ENCODE peak calls at places on chromosomes 1 and 21, in nine cellular contexts. K is pancreas, U is psoas muscle, J is astrocyte of the cerebellum, S is fibroblast of the aortic adventitia, G is foreskin fibroblast, Z is cardiac fibroblast, F is mucosa of descending colon, N is lower lobe of right lung. A is an unnamed sample.

GRCh38 chr1:180252638-180253536 is 22.8 kb downstream of the LHX4 start:
- DNase-seq in K (peak; percentile 88), U (peak; percentile 66), J (peak; percentile 8), S (peak; percentile 64), G (peak; percentile 71), Z (peak; percentile 82), F (peak; percentile 88), N (peak; percentile 83), A (peak; percentile 65)

GRCh38 chr1:110880708-110881374 is 7.9 kb downstream of the CD53 start:
- DNase-seq in K (no peak), U (no peak), J (no peak), S (no peak), G (no peak), Z (no peak), F (no peak), N (no peak), A (no peak)

GRCh38 chr1:158972841-158973240 is 36.9 kb upstream of the IFI16 start:
- DNase-seq in K (no peak), U (no peak), J (no peak), S (peak; percentile 2), G (no peak), Z (peak; percentile 20), F (no peak), N (no peak), A (peak; percentile 1)

GRCh38 chr1:197782719-197783328 is 7.5 kb upstream of the DENND1B start:
- DNase-seq in K (no peak), U (no peak), J (no peak), S (no peak), G (peak; percentile 26), Z (peak; percentile 10), F (peak; percentile 47), N (no peak), A (no peak)

GRCh38 chr1:204503122-204503912 is 8.7 kb upstream of the PIK3C2B start:
- DNase-seq in K (no peak), U (no peak), J (peak; percentile 72), S (peak; percentile 90), G (peak; percentile 82), Z (peak; percentile 86), F (peak; percentile 81), N (no peak), A (peak; percentile 74)

GRCh38 chr1:239717097-239718051 is 331.0 kb downstream of the CHRM3 start:
- DNase-seq in K (no peak), U (no peak), J (no peak), S (no peak), G (no peak), Z (no peak), F (peak; percentile 28), N (no peak), A (no peak)

GRCh38 chr1:13820055-13820454 is 120.1 kb downstream of the PRDM2 start:
- DNase-seq in K (no peak), U (no peak), J (no peak), S (no peak), G (no peak), Z (no peak), F (no peak), N (no peak), A (no peak)

GRCh38 chr1:1109743-1110142 is 6.1 kb downstream of the C1orf159 start:
- DNase-seq in K (peak; percentile 37), U (no peak), J (no peak), S (no peak), G (no peak), Z (no peak), F (peak; percentile 90), N (peak; percentile 36), A (no peak)

GRCh38 chr1:228802386-228803221 is 67.3 kb downstream of the RHOU start:
- DNase-seq in K (no peak), U (no peak), J (no peak), S (peak; percentile 78), G (peak; percentile 45), Z (no peak), F (no peak), N (no peak), A (peak; percentile 23)

GRCh38 chr1:16717174-16718108 is 22.9 kb upstream of the RNU1-4 start:
- DNase-seq in K (peak; percentile 63), U (peak; percentile 16), J (no peak), S (no peak), G (no peak), Z (no peak), F (no peak), N (no peak), A (no peak)

DNA sequence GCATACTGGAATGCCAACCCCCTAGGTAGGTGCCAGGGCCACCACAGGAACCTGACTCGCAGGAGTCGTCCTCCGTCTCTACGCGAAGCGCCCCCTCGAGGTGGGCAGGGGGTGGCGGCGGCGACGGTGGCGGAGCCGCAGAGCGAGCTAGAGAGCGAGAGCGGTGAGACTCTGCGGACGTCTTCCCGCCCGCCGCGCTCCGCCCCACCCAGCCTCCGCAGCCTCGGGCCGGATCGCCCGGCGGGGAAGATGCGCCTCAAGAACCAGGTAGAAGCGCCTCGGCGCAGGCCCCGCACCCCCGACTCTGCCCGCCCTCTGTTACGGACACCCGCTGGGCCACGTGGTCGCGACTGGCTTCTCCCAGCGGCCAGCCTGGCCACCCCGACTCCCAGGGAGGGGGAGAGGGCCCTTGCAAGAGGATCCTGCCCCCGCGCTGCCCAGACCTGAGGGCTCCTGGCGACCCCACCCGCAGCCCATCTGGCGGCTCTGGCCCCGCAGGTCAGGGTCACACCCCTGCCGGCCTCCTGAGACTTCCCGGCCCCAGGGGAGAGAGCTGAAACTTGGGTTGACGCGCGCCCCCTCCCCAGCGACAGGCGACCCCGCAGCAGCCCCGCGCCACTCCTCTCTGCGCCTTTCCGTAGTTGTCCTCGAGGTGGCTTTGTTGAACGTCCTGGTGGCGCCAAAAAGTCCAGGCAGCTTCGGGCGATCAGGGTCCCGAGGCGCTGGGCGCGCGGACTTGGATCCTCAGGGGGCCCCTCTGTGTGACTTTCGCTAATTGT is 24.4 kb upstream of the AGBL4 start:
- DNase-seq in K (peak; percentile 75), U (no peak), J (no peak), S (no peak), G (no peak), Z (no peak), F (no peak), N (no peak), A (no peak)
- TF ChIP-seq CTCF in K (peak; percentile 27), U (no peak), J (peak; percentile 51), S (no peak), G (no peak), Z (no peak), F (no peak), N (peak; percentile 14), A (no peak)

GRCh38 chr1:114669562-114670082 is at the start of gene DENND2C:
- DNase-seq in K (no peak), U (no peak), J (no peak), S (no peak), G (no peak), Z (no peak), F (no peak), N (no peak), A (no peak)

GRCh38 chr1:114671011-114671938 is 1.4 kb upstream of the DENND2C start:
- DNase-seq in K (no peak), U (no peak), J (no peak), S (peak; percentile 44), G (peak; percentile 30), Z (peak; percentile 35), F (no peak), N (no peak), A (peak; percentile 32)

GRCh38 chr1:114668784-114669561 is 876 bp downstream of the DENND2C start:
- DNase-seq in K (no peak), U (no peak), J (no peak), S (peak; percentile 58), G (peak; percentile 62), Z (peak; percentile 46), F (peak; percentile 6), N (no peak), A (peak; percentile 24)

GRCh38 chr1:114671939-114672275 is 2.1 kb upstream of the DENND2C start:
- DNase-seq in K (no peak), U (no peak), J (no peak), S (no peak), G (no peak), Z (no peak), F (no peak), N (peak; percentile 50), A (no peak)

DNA sequence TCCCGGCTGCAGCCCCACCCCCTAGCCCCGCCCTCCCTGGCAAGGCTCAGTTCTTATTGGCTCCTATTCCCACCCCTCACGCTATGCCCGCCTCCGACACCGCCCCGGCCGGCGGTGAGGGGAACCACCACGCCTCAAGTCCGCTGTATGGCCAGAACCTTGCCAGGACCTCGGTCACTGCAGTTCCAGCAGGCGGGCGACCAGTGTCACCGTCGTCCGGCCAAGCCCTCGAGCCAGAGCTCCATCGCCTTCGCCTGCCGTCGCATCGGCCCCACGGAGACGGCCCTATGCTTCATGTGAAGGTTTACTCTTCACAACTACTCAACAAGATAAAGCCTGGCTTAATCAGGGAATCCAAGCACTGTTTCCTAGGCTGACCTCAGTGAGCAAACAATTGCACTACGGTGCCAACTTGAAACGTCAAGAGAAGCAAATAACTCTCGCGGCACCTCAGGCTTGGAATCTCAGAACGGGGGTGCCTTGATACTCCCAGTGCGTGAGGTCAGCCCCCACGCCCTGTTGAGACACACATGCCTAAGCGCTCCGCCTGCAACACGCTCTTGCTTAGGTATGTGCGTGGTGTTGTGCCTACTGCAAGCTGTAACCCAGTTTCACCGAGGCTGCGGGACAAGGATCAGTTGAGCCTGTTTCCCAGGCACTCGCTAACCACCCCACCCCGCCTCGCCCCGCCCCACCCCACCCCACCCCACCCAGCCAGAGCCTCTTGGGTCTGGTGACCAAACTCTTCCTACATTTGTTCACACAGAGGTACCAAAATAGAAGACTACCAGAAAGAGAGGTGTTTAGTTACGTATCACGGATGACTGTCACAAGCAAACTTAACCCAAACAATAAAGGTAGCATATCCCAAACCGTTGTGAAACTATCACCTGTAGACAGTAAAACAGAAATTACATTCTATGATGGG is 498 bp upstream of the DENND2C start:
- DNase-seq in K (peak; percentile 96), U (peak; percentile 95), J (peak; percentile 49), S (peak; percentile 81), G (peak; percentile 97), Z (peak; percentile 90), F (peak; percentile 97), N (peak; percentile 95), A (peak; percentile 80)
- TF ChIP-seq CTCF in K (no peak), U (peak; percentile 18), J (no peak), S (peak; percentile 23), G (no peak), Z (peak; percentile 2), F (no peak), N (no peak), A (no peak)

DNA sequence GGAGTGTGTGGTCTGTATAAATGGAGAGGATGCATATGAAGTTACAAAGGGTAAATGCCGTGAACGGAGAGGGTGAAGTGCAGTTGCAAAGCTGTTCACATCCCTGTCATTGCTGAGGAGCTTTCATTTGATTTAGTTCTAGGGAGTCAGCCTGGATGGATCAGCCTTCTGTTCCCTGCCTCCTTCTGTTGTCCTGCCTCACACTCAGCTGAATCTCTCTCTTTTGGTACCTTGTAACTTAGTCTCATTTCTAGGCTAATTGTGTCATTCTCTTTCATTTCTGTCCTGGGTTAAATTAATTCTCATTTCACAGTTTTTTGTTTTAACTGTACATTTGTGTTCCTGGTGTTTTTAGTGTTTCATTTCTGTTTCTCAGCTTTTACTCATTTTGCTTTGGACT is 133.2 kb upstream of the COL6A1 start:
- DNase-seq in K (no peak), U (no peak), J (no peak), S (no peak), G (no peak), Z (no peak), F (no peak), N (no peak), A (no peak)
- TF ChIP-seq CTCF in K (no peak), U (no peak), J (no peak), S (no peak), G (no peak), Z (no peak), F (no peak), N (no peak), A (no peak)

DNA sequence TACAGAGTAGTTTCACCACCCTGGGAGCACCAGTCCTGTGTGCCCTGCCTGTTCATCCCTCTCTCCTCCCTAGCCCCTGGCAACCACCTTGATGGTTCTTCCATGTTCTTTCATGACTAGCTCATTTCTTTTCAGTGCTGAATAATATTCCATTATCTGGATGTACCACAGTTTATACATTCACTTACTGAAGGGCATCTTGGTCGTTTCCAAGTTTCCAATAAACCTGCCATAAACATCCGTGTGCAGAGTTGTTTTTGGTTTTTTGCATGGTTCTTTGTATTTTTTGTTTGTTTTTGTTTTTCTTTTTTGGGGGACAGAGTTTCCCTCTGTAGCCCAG is 13.9 kb downstream of the TIAM1 start:
- DNase-seq in K (no peak), U (no peak), J (no peak), S (no peak), G (no peak), Z (no peak), F (no peak), N (no peak), A (no peak)
- TF ChIP-seq CTCF in K (no peak), U (no peak), J (no peak), S (no peak), G (no peak), Z (no peak), F (no peak), N (no peak), A (no peak)

A was measured in IMR-90.